ENCODE peak calls at places on chromosomes 5 and 9, in nine cellular contexts. L is non-pigmented ciliary epithelial cell; E is CD4-positive, CD25-positive, alpha-beta regulatory T cell; S is GM12865; V is NCI-H774; O is activated naive CD4-positive, alpha-beta T cell; M is T-helper 2 cell; Y is GM12878; Z is activated effector memory CD4-positive, alpha-beta T cell treated with Interleukin-2 at 50 U/mL for 16 hours. X is an unnamed sample.

GRCh38 chr5:128965011-128965637 is at the start of gene SLC27A6:
- DNase-seq in L (no peak), E (no peak), S (no peak), V (peak; percentile 24), O (no peak), M (no peak), Y (no peak), Z (no peak), X (no peak)

GRCh38 chr5:60257852-60258251 is 364.3 kb upstream of the PDE4D start:
- DNase-seq in L (no peak), E (no peak), S (no peak), V (no peak), O (no peak), M (no peak), Y (no peak), Z (no peak), X (no peak)

GRCh38 chr9:27888661-27889295 is 315.5 kb upstream of the C9orf72 start:
- DNase-seq in L (no peak), E (peak; percentile 41), S (peak; percentile 50), V (no peak), O (no peak), M (peak; percentile 10), Y (peak; percentile 4), Z (no peak), X (no peak)

GRCh38 chr5:135753990-135754389 is 80.5 kb upstream of the SLC25A48 start:
- DNase-seq in L (no peak), E (peak; percentile 4), S (no peak), V (no peak), O (no peak), M (no peak), Y (no peak), Z (no peak), X (no peak)

GRCh38 chr9:112725961-112726360 is 8.0 kb upstream of the INIP start:
- DNase-seq in L (no peak), E (no peak), S (peak; percentile 41), V (no peak), O (no peak), M (no peak), Y (no peak), Z (no peak), X (no peak)

GRCh38 chr9:18976368-18977238 is 56.4 kb downstream of the SAXO1 start:
- DNase-seq in L (peak; percentile 37), E (no peak), S (peak; percentile 3), V (no peak), O (no peak), M (no peak), Y (no peak), Z (no peak), X (no peak)

GRCh38 chr5:96751203-96752169 is 56.3 kb downstream of the ERAP1 start:
- DNase-seq in L (no peak), E (no peak), S (no peak), V (no peak), O (no peak), M (no peak), Y (no peak), Z (no peak), X (no peak)

GRCh38 chr9:11417782-11418181 is 805.0 kb upstream of the PTPRD start:
- DNase-seq in L (no peak), E (no peak), S (no peak), V (peak; percentile 13), O (no peak), M (no peak), Y (no peak), Z (no peak), X (no peak)

GRCh38 chr5:106601605-106602004 is 1069.1 kb downstream of the EFNA5 start:
- DNase-seq in L (no peak), E (no peak), S (peak; percentile 82), V (no peak), O (no peak), M (no peak), Y (peak; percentile 48), Z (no peak), X (no peak)

GRCh38 chr5:98474802-98475201 is 298.7 kb upstream of the RGMB start:
- DNase-seq in L (no peak), E (no peak), S (no peak), V (no peak), O (no peak), M (no peak), Y (no peak), Z (no peak), X (no peak)

GRCh38 chr9:133979124-133979920 is 12.8 kb downstream of the VAV2 start:
- DNase-seq in L (no peak), E (no peak), S (peak; percentile 67), V (no peak), O (no peak), M (no peak), Y (no peak), Z (no peak), X (no peak)

GRCh38 chr5:136023935-136024645 is 4.7 kb upstream of the TGFBI start:
- DNase-seq in L (no peak), E (no peak), S (no peak), V (no peak), O (no peak), M (no peak), Y (no peak), Z (no peak), X (no peak)

GRCh38 chr9:93061260-93061751 is 2.8 kb downstream of the SUSD3 start:
- DNase-seq in L (no peak), E (no peak), S (no peak), V (no peak), O (no peak), M (no peak), Y (no peak), Z (no peak), X (no peak)

GRCh38 chr9:129803679-129804065 is 688 bp downstream of the TOR1B start:
- DNase-seq in L (no peak), E (no peak), S (no peak), V (no peak), O (no peak), M (no peak), Y (no peak), Z (no peak), X (no peak)

GRCh38 chr5:76818844-76819831 is at the start of gene F2RL1:
- DNase-seq in L (no peak), E (peak; percentile 40), S (no peak), V (peak; percentile 81), O (peak; percentile 10), M (peak; percentile 30), Y (no peak), Z (peak; percentile 49), X (no peak)

GRCh38 chr9:33737811-33738606 is 57.4 kb upstream of the PRSS3 start:
- DNase-seq in L (peak; percentile 18), E (peak; percentile 34), S (peak; percentile 50), V (peak; percentile 9), O (no peak), M (no peak), Y (no peak), Z (no peak), X (peak; percentile 25)

GRCh38 chr5:154937186-154937717 is 759 bp downstream of the GEMIN5 start:
- DNase-seq in L (no peak), E (no peak), S (no peak), V (no peak), O (no peak), M (no peak), Y (no peak), Z (no peak), X (no peak)

GRCh38 chr5:101018299-101018698 is 115.2 kb upstream of the ST8SIA4 start:
- DNase-seq in L (no peak), E (no peak), S (no peak), V (no peak), O (no peak), M (no peak), Y (no peak), Z (no peak), X (no peak)

GRCh38 chr9:13181652-13182051 is 97.8 kb downstream of the MPDZ start:
- DNase-seq in L (no peak), E (no peak), S (no peak), V (no peak), O (no peak), M (no peak), Y (no peak), Z (no peak), X (peak; percentile 3)

GRCh38 chr5:123456242-123456641 is 33.0 kb upstream of the CEP120 start:
- DNase-seq in L (no peak), E (no peak), S (no peak), V (no peak), O (no peak), M (no peak), Y (no peak), Z (no peak), X (no peak)

GRCh38 chr5:65126192-65126591 is 355.5 kb downstream of the ADAMTS6 start:
- DNase-seq in L (no peak), E (no peak), S (no peak), V (no peak), O (no peak), M (no peak), Y (no peak), Z (no peak), X (no peak)

GRCh38 chr9:72577212-72577753 is 55.9 kb downstream of the TMC1 start:
- DNase-seq in L (no peak), E (no peak), S (no peak), V (no peak), O (no peak), M (no peak), Y (no peak), Z (no peak), X (peak; percentile 89)

GRCh38 chr9:128554155-128554862 is 1.9 kb downstream of the SPTAN1 start:
- DNase-seq in L (peak; percentile 89), E (no peak), S (peak; percentile 46), V (no peak), O (no peak), M (peak; percentile 9), Y (peak; percentile 27), Z (no peak), X (peak; percentile 39)

GRCh38 chr5:126965487-126965886 is 64.9 kb downstream of the MARCHF3 start:
- DNase-seq in L (no peak), E (no peak), S (no peak), V (no peak), O (no peak), M (no peak), Y (no peak), Z (no peak), X (no peak)

GRCh38 chr5:137146402-137146889 is 352.7 kb downstream of the SPOCK1 start:
- DNase-seq in L (peak; percentile 91), E (no peak), S (no peak), V (no peak), O (no peak), M (no peak), Y (no peak), Z (no peak), X (peak; percentile 96)

GRCh38 chr5:113721171-113721570 is 207.7 kb downstream of the YTHDC2 start:
- DNase-seq in L (no peak), E (no peak), S (no peak), V (no peak), O (no peak), M (no peak), Y (no peak), Z (no peak), X (no peak)

GRCh38 chr5:125210241-125210947 is 464.0 kb upstream of the ZNF608 start:
- DNase-seq in L (no peak), E (no peak), S (no peak), V (no peak), O (no peak), M (no peak), Y (no peak), Z (no peak), X (no peak)

GRCh38 chr5:79922626-79923025 is 68.4 kb downstream of the MTX3 start:
- DNase-seq in L (no peak), E (no peak), S (no peak), V (no peak), O (no peak), M (no peak), Y (no peak), Z (no peak), X (no peak)

GRCh38 chr5:91556-92263 is at the start of gene PLEKHG4B:
- DNase-seq in L (no peak), E (no peak), S (no peak), V (peak; percentile 92), O (no peak), M (no peak), Y (no peak), Z (no peak), X (no peak)